ENCODE peak calls at places on chromosomes 1 and 21, in seven cellular contexts. C is left ventricle myocardium inferior, Y is PC-3, U is H9, S is prostate gland, V is PC-9, I is IMR-90. T is an unnamed sample.

GRCh38 chr1:93874025-93874651 is 4.9 kb downstream of the DNTTIP2 start:
- DNase-seq in C (no peak), Y (peak; percentile 84), U (no peak), S (no peak), V (no peak), I (peak; percentile 72), T (no peak)

GRCh38 chr1:32759997-32760623 is 57.0 kb downstream of the YARS1 start:
- DNase-seq in C (no peak), Y (peak; percentile 98), U (peak; percentile 99), S (peak; percentile 96), V (peak; percentile 98), I (peak; percentile 50), T (no peak)

GRCh38 chr1:114595602-114596001 is 14.2 kb upstream of the BCAS2 start:
- DNase-seq in C (no peak), Y (no peak), U (no peak), S (no peak), V (no peak), I (no peak), T (no peak)

GRCh38 chr1:214102907-214103306 is 115.1 kb downstream of the PROX1 start:
- DNase-seq in C (no peak), Y (peak; percentile 96), U (no peak), S (no peak), V (peak; percentile 3), I (peak; percentile 90), T (no peak)

GRCh38 chr1:160542303-160542945 is 19.4 kb upstream of the SLAMF6 start:
- DNase-seq in C (no peak), Y (no peak), U (no peak), S (no peak), V (no peak), I (no peak), T (no peak)

GRCh38 chr1:7786785-7787184 is 2.7 kb downstream of the PER3 start:
- DNase-seq in C (no peak), Y (no peak), U (no peak), S (no peak), V (no peak), I (no peak), T (no peak)

GRCh38 chr1:210565316-210565715 is 236.6 kb downstream of the HHAT start:
- DNase-seq in C (no peak), Y (no peak), U (no peak), S (no peak), V (no peak), I (no peak), T (no peak)

GRCh38 chr1:167489581-167490340 is 28.6 kb downstream of the CD247 start:
- DNase-seq in C (no peak), Y (no peak), U (peak; percentile 74), S (no peak), V (no peak), I (no peak), T (no peak)

GRCh38 chr21:43301424-43302355 is 125.2 kb downstream of the SIK1 start:
- DNase-seq in C (no peak), Y (no peak), U (no peak), S (no peak), V (no peak), I (no peak), T (peak; percentile 69)

GRCh38 chr21:46098303-46099141 is 610 bp downstream of the COL6A2 start:
- DNase-seq in C (peak; percentile 34), Y (no peak), U (peak; percentile 49), S (peak; percentile 2), V (no peak), I (no peak), T (peak; percentile 74)

GRCh38 chr1:227779651-227780050 is 35.8 kb upstream of the PRSS38 start:
- DNase-seq in C (no peak), Y (no peak), U (peak; percentile 12), S (no peak), V (no peak), I (no peak), T (no peak)

GRCh38 chr1:101066260-101066936 is 40.8 kb upstream of the DPH5 start:
- DNase-seq in C (no peak), Y (no peak), U (no peak), S (no peak), V (no peak), I (no peak), T (no peak)

GRCh38 chr1:44103270-44104131 is 15.1 kb upstream of the KLF17 start:
- DNase-seq in C (no peak), Y (no peak), U (peak; percentile 87), S (no peak), V (no peak), I (no peak), T (peak; percentile 75)

GRCh38 chr1:235923466-235924008 is 56.8 kb upstream of the LYST start:
- DNase-seq in C (no peak), Y (peak; percentile 69), U (no peak), S (no peak), V (no peak), I (peak; percentile 79), T (no peak)

GRCh38 chr1:23422313-23422877 is 2.2 kb downstream of the TCEA3 start:
- DNase-seq in C (peak; percentile 78), Y (peak; percentile 68), U (no peak), S (peak; percentile 68), V (no peak), I (peak; percentile 82), T (peak; percentile 86)

GRCh38 chr1:183989078-183989577 is 48.4 kb downstream of the COLGALT2 start:
- DNase-seq in C (peak; percentile 50), Y (peak; percentile 25), U (no peak), S (no peak), V (no peak), I (peak; percentile 95), T (no peak)

GRCh38 chr1:205172729-205173366 is 38.7 kb downstream of the DSTYK start:
- DNase-seq in C (no peak), Y (peak; percentile 98), U (no peak), S (no peak), V (peak; percentile 20), I (peak; percentile 99), T (no peak)

GRCh38 chr1:182377175-182377574 is 14.4 kb downstream of the GLUL start:
- DNase-seq in C (no peak), Y (peak; percentile 62), U (no peak), S (no peak), V (no peak), I (no peak), T (no peak)

GRCh38 chr21:41932191-41932575 is 21.6 kb downstream of the C2CD2 start:
- DNase-seq in C (no peak), Y (peak; percentile 98), U (no peak), S (no peak), V (peak; percentile 22), I (peak; percentile 88), T (peak; percentile 51)

DNA sequence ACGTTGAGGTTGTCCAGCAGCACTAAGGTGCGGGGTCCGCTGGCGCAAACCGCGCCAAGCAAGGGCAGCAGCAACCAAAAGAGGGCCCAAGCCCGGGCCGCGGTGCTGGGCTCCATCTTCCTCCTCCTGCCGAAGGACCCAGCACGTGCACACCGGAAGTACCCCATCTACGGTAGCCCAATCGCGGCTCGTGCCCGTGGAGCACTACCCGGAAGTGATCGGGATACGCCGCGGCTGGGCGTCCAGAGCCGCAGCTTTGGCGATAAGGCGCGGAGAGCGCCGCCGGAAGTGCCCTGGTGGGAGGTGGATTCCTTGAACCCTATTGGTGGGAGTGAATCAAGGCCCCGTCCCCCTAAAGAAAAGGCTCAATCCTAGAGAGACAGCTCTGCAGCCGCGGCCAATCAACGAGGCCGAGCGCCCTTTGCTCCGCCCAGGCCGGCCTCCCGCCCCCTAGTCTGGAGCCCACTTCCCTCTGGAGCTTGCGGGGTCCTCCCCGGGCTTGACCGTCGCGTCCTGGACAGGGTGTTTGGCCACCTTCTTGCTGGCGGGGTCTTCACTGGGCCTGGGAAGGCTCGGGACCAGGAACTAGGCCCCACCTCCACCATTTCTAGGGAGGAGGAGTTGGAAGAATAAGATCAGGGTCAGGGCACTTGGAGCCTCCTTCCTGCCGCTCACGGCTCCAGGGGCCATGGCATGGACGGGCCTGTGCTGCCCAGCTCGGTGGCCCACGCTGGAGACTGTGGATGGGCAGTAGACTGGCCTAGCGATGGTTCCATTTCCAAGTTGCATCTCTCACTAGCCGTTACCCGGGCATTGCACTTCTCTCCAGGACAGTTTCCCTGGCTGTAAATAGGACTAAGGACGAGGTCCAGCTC is at the start of gene DDOST:
- DNase-seq in C (peak; percentile 94), Y (peak; percentile 99), U (peak; percentile 99), S (peak; percentile 95), V (peak; percentile 94), I (peak; percentile 97), T (peak; percentile 99)
- TF ChIP-seq CTCF in C (peak; percentile 58), Y (peak; percentile 39), U (peak; percentile 58), S (peak; percentile 62), V (no peak), I (peak; percentile 70), T (peak; percentile 54)

GRCh38 chr1:2927393-2927792 is 93.9 kb upstream of the ACTRT2 start:
- DNase-seq in C (no peak), Y (no peak), U (no peak), S (no peak), V (no peak), I (no peak), T (no peak)
- H3K9me3 ChIP-seq in C (no peaks in the 10 kb centered on the region), Y (no peaks in the 10 kb centered on the region), U (peaks cover 77% of the 10 kb centered on the region), S (no peaks in the 10 kb centered on the region), V (no peaks in the 10 kb centered on the region), I (peaks cover 74% of the 10 kb centered on the region), T (no peaks in the 10 kb centered on the region)

DNA sequence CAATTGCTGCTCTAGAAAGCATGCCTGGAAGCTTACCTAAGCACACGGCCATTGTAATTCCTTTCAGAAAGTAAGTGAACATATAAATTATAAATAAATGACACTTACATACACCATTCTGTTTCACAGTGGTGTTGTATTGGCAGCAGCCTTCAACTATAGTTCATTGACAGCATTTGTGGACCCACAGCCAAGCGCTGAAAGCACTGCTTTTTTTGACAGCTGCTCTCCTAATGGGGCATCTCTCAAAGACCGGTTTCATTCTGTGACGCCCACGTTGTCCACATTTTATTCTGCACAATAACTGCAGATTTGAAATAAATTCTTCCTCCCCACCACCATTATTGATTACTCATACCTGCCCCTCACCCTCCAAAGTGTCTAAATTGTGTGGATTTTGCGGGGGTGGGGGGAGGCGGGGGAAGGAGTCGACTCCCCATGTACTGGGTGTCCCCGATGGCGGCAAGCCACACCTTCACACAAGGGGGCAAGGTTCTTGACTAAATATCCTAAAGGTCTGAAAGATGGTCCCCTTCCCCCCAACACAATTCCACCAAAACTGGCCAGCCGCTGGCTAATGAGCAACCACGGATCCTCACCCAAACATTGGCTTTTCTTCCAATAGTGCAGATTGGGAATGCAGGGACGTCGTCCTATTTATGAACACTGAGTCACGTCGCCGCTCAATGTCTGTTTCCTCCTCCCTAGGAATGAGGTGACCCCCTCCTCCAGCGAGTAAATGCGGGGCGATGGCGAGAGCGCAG is 1.1 kb downstream of the RCAN1 start:
- DNase-seq in C (no peak), Y (peak; percentile 42), U (no peak), S (peak; percentile 7), V (no peak), I (peak; percentile 7), T (no peak)
- H3K4me1 ChIP-seq in C (peaks cover 62% of the 10 kb centered on the region), Y (peaks cover 10% of the 10 kb centered on the region), U (no peaks in the 10 kb centered on the region), S (peaks cover 2% of the 10 kb centered on the region), V (peaks cover 3% of the 10 kb centered on the region), I (peaks cover 2% of the 10 kb centered on the region), T (peaks cover 9% of the 10 kb centered on the region)

DNA sequence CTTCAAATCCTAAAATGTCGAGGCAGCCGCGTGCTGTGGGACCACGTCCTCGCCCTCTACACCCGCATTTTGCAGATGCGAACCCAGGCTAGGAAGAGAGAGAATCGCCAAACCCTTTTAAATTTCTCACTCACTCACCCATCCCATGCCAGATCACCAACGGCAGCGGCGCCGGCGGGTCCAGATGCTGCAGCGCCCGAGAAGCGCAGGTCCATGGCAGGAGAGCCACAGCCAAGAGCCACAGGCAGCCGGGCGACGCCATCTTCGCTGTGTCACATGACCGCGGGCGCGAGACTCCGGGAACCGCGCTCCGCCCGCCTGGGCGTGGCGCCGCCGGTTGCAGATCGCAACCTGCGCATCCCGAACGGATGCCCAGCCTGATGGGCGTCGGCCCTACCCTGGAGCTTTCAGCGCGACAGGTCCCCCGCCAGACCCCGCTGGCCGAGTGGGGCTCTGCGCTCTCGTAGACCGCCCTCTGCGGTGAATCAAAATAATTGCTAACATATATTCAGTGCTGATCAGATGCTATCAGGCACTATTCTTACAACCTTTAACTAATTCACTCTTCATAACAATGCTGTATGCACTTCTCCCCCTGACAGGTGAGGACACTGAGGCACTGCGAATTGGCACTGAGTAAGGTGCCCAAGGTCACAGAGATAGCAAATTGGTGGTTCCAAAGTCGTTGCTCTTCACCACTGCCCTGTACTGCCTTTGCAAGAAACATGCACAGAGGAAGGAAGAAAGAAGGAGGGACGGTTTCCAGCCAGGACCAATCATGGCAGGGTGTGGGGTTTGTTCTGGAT is at the start of gene PPT1:
- DNase-seq in C (peak; percentile 80), Y (peak; percentile 84), U (peak; percentile 88), S (peak; percentile 75), V (peak; percentile 80), I (peak; percentile 55), T (peak; percentile 96)
- TF ChIP-seq CTCF in C (peak; percentile 22), Y (no peak), U (peak; percentile 23), S (no peak), V (no peak), I (peak; percentile 21), T (peak; percentile 19)

T was measured in spleen.